ENCODE peak calls at places on chromosome 22, in four cellular contexts. One of them, this sample, is unnamed.
A peak's percentile ranks its signal among the peaks of the same experiment; 100 is the strongest.

GRCh38 chr22:48423481-48423901 is 1404.2 kb downstream of the BRD1 start:
- DNase-seq in GM23338: no peak
- DNase-seq in colonic mucosa: no peak
- DNase-seq in uterus: no peak
- DNase-seq in this sample: no peak

GRCh38 chr22:46905415-46905814 is 143.0 kb downstream of the TBC1D22A start:
- DNase-seq in GM23338: no peak
- DNase-seq in colonic mucosa: no peak
- DNase-seq in uterus: no peak
- DNase-seq in this sample: no peak

GRCh38 chr22:49788492-49788891 is 39.2 kb downstream of the BRD1 start:
- DNase-seq in GM23338: no peak
- DNase-seq in colonic mucosa: peak; percentile 46
- DNase-seq in uterus: no peak
- DNase-seq in this sample: no peak

GRCh38 chr22:29661355-29661754 is 57.9 kb downstream of the NF2 start:
- DNase-seq in GM23338: no peak
- DNase-seq in colonic mucosa: no peak
- DNase-seq in uterus: no peak
- DNase-seq in this sample: no peak

GRCh38 chr22:24076091-24076867 is 65.2 kb downstream of the CABIN1 start:
- DNase-seq in GM23338: no peak
- DNase-seq in colonic mucosa: no peak
- DNase-seq in uterus: no peak
- DNase-seq in this sample: no peak

GRCh38 chr22:42685941-42686666 is 34.6 kb downstream of the A4GALT start:
- DNase-seq in GM23338: peak; percentile 18
- DNase-seq in colonic mucosa: peak; percentile 54
- DNase-seq in uterus: peak; percentile 51
- DNase-seq in this sample: no peak

GRCh38 chr22:45929649-45930048 is 47.3 kb downstream of the WNT7B start:
- DNase-seq in GM23338: no peak
- DNase-seq in colonic mucosa: no peak
- DNase-seq in uterus: no peak
- DNase-seq in this sample: no peak

GRCh38 chr22:27978875-27979274 is 59.8 kb upstream of the PITPNB start:
- DNase-seq in GM23338: no peak
- DNase-seq in colonic mucosa: no peak
- DNase-seq in uterus: no peak
- DNase-seq in this sample: no peak

GRCh38 chr22:23144432-23144831 is 845 bp upstream of the RAB36 start:
- DNase-seq in GM23338: no peak
- DNase-seq in colonic mucosa: no peak
- DNase-seq in uterus: no peak
- DNase-seq in this sample: no peak

GRCh38 chr22:26903030-26903856 is 245.9 kb downstream of the MIAT start:
- DNase-seq in GM23338: peak; percentile 59
- DNase-seq in colonic mucosa: no peak
- DNase-seq in uterus: no peak
- DNase-seq in this sample: no peak

GRCh38 chr22:49151256-49152131 is 676.2 kb downstream of the BRD1 start:
- DNase-seq in GM23338: no peak
- DNase-seq in colonic mucosa: no peak
- DNase-seq in uterus: no peak
- DNase-seq in this sample: no peak

GRCh38 chr22:39559456-39560105 is 11.0 kb upstream of the CACNA1I start:
- DNase-seq in GM23338: peak; percentile 89
- DNase-seq in colonic mucosa: no peak
- DNase-seq in uterus: no peak
- DNase-seq in this sample: no peak

GRCh38 chr22:39135092-39135896 is 17.2 kb downstream of the CBX7 start:
- DNase-seq in GM23338: peak; percentile 91
- DNase-seq in colonic mucosa: no peak
- DNase-seq in uterus: no peak
- DNase-seq in this sample: no peak

DNA sequence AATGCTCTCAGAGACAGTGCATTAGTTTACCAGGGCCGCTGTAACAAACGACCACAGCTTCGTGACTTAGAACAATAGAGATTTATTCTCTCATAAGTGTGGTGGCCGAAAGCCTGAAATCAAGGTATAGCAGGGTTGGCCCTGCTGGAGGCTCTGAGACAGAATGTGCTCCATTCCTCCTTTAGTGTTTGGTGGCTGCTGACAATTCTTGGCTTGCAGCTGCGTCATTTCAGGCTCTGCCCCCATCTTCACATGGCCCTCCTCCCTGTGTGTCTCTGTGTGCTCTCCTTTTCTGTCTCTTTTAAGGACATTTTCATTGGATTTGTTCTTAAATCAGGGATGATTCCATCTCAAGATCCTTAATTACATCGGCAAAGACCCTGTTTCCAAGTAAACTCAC is 10.3 kb upstream of the APOL6 start:
- DNase-seq in GM23338: no peak
- DNase-seq in colonic mucosa: no peak
- DNase-seq in uterus: peak; percentile 30
- DNase-seq in this sample: no peak
- H3K27ac ChIP-seq in GM23338: no peak overlapping the region
- H3K27ac ChIP-seq in colonic mucosa: peak overlapping the region; percentile 66
- H3K27ac ChIP-seq in uterus: peak overlapping the region; percentile 84
- H3K27ac ChIP-seq in this sample: no peak overlapping the region

GRCh38 chr22:41513391-41513790 is 30.9 kb downstream of the POLR3H start:
- DNase-seq in GM23338: no peak
- DNase-seq in colonic mucosa: no peak
- DNase-seq in uterus: no peak
- DNase-seq in this sample: no peak
- H3K27ac ChIP-seq in GM23338: peak overlapping the region; percentile 87
- H3K27ac ChIP-seq in colonic mucosa: no peak overlapping the region
- H3K27ac ChIP-seq in uterus: peak overlapping the region; percentile 12
- H3K27ac ChIP-seq in this sample: no peak overlapping the region

GRCh38 chr22:17945851-17946690 is 78.3 kb downstream of the MICAL3 start:
- DNase-seq in GM23338: no peak
- DNase-seq in colonic mucosa: no peak
- DNase-seq in uterus: no peak
- DNase-seq in this sample: no peak
- H3K27ac ChIP-seq in GM23338: peak overlapping the region; percentile 78
- H3K27ac ChIP-seq in colonic mucosa: no peak overlapping the region
- H3K27ac ChIP-seq in uterus: peak overlapping the region; percentile 35
- H3K27ac ChIP-seq in this sample: no peak overlapping the region

GRCh38 chr22:25453557-25453956 is 110.9 kb upstream of the GRK3 start:
- DNase-seq in GM23338: no peak
- DNase-seq in colonic mucosa: no peak
- DNase-seq in uterus: no peak
- DNase-seq in this sample: no peak

GRCh38 chr22:25449781-25450317 is 114.6 kb upstream of the GRK3 start:
- DNase-seq in GM23338: no peak
- DNase-seq in colonic mucosa: no peak
- DNase-seq in uterus: no peak
- DNase-seq in this sample: no peak

GRCh38 chr22:25451480-25452114 is 112.9 kb upstream of the GRK3 start:
- DNase-seq in GM23338: no peak
- DNase-seq in colonic mucosa: no peak
- DNase-seq in uterus: no peak
- DNase-seq in this sample: no peak

GRCh38 chr22:25453058-25453457 is 111.4 kb upstream of the GRK3 start:
- DNase-seq in GM23338: no peak
- DNase-seq in colonic mucosa: no peak
- DNase-seq in uterus: no peak
- DNase-seq in this sample: no peak

DNA sequence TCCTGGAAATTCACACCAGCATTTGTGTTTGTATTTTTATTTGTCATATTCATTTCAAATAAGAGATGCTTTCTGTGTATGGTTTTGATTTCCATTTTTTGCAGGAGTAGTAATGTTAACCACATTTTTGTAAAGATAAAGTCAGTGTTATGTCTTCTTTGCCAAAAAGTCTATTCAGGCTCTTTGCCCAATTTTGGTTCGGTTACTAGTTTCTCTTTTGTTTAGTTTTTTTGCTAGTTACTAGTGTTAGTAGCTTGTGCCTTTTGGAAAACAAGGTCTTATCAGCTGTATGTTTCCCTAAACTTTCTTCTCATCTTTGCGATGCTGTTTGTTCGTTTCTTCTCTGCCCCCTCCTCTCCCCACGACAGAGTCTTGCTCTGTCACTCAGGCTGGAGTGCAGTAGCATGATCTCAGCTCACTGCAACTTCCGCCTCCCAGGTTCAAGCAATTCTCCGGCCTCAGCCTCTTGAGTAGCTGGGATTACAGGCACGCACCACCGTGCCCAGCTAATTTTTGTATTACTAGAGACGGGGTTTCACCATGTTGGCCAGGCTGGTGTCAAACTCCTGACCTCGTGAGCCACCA is 112.3 kb upstream of the GRK3 start:
- DNase-seq in GM23338: no peak
- DNase-seq in colonic mucosa: no peak
- DNase-seq in uterus: no peak
- DNase-seq in this sample: no peak
- H3K27ac ChIP-seq in GM23338: peak overlapping the region; percentile 51
- H3K27ac ChIP-seq in colonic mucosa: no peak overlapping the region
- H3K27ac ChIP-seq in uterus: no peak overlapping the region
- H3K27ac ChIP-seq in this sample: no peak overlapping the region

DNA sequence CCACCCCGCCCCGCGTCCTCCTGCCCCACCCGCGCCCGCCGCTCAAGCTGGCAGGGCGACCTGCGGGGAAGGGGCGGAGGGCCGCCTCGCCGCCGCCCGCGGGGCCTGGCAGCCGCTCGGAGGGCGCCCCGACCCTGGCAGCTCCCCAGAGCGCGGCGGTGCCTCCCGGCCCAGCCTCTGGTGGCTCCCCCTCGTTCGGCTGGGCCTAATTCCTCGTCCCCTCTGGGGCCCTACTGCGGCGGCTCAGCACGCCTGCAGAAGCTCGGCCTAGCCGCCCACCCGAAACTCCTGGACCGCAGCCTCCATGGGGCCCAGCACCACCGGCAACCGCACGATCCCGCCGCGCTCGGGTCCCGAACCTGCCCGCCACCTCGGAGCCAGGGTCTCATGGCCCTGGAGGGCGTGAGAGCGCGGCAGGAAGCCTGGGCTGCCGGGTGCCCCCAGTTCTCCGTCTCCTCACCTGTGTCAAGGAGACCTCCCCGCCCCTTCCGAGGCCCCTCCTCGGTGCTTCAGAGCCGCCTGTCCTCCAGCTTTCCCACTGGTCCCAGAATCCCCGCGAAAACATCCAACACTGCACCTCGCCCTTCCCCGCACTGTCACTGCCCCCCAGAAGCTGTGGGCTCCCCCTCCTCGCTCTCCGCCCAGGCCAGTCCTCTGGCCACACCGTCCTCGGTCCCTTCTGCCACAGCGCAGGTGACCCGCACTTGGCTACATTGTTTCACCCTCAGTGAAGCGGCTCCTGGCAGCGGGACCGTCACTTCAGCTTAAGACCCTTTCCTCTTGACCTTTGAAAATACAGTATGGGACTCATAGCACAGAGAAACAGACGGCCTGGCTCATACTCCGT is 613 bp upstream of the GSC2 start:
- DNase-seq in GM23338: no peak
- DNase-seq in colonic mucosa: no peak
- DNase-seq in uterus: no peak
- DNase-seq in this sample: no peak
- H3K27ac ChIP-seq in GM23338: no peak overlapping the region
- H3K27ac ChIP-seq in colonic mucosa: no peak overlapping the region
- H3K27ac ChIP-seq in uterus: no peak overlapping the region
- H3K27ac ChIP-seq in this sample: no peak overlapping the region

GRCh38 chr22:20554824-20555223 is 47.4 kb downstream of the MED15 start:
- DNase-seq in GM23338: no peak
- DNase-seq in colonic mucosa: no peak
- DNase-seq in uterus: no peak
- DNase-seq in this sample: no peak
- H3K27ac ChIP-seq in GM23338: no peak overlapping the region
- H3K27ac ChIP-seq in colonic mucosa: no peak overlapping the region
- H3K27ac ChIP-seq in uterus: peak overlapping the region; percentile 98
- H3K27ac ChIP-seq in this sample: no peak overlapping the region